ENCODE peak calls at places on chromosomes 12 and 14, in ten cellular contexts. G, X, T, C, L, K, I, B, Y and F are unnamed samples.

GRCh38 chr12:32885831-32886230 is 10.7 kb downstream of the PKP2 start:
- DNase-seq in I (no peak), B (no peak), C (no peak), X (no peak), Y (no peak), K (no peak), L (no peak), G (no peak), T (no peak), F (no peak)

GRCh38 chr12:85509857-85510256 is 229.8 kb downstream of the ALX1 start:
- DNase-seq in K (no peak), X (no peak), L (no peak), C (no peak), I (no peak), Y (no peak), B (no peak), G (no peak), T (peak), F (no peak)

GRCh38 chr12:121983546-121984205 is 38.0 kb upstream of the BCL7A start:
- DNase-seq in B (no peak), I (no peak), C (no peak), X (no peak), L (no peak), K (no peak), Y (no peak), G (no peak), T (no peak), F (no peak)

GRCh38 chr12:102910792-102911191 is 6.3 kb downstream of the PAH start:
- DNase-seq in Y (no peak), C (no peak), X (no peak), T (no peak), I (no peak), L (no peak), K (no peak), B (no peak), G (no peak), F (no peak)

GRCh38 chr14:75470238-75470797 is 42.5 kb downstream of the JDP2 start:
- DNase-seq in T (no peak), Y (no peak), C (no peak), B (no peak), G (peak), I (no peak), X (no peak), K (no peak), L (no peak), F (no peak)

GRCh38 chr12:26172478-26172877 is 22.9 kb upstream of the SSPN start:
- DNase-seq in Y (no peak), X (no peak), I (no peak), B (no peak), L (no peak), T (no peak), C (no peak), G (no peak), K (no peak), F (no peak)

GRCh38 chr14:96594961-96595360 is 92.8 kb downstream of the PAPOLA start:
- DNase-seq in T (no peak), X (no peak), C (no peak), Y (no peak), I (no peak), B (no peak), K (no peak), L (no peak), G (no peak), F (no peak)

GRCh38 chr12:120231316-120232011 is 30.6 kb upstream of the RPLP0 start:
- DNase-seq in Y (peak), G (peak), C (peak), T (peak), I (no peak), X (peak), L (peak), B (peak), K (no peak), F (peak)

GRCh38 chr12:121893901-121894540 is 5.4 kb downstream of the PSMD9 start:
- DNase-seq in G (peak), T (no peak), K (no peak), C (peak), X (peak), Y (no peak), I (no peak), B (no peak), L (no peak), F (no peak)

GRCh38 chr12:57545809-57546437 is 1.1 kb downstream of the DCTN2 start:
- DNase-seq in G (no peak), I (no peak), C (no peak), L (no peak), Y (no peak), T (no peak), B (no peak), X (no peak), K (no peak), F (no peak)